ENCODE peak calls at places on chromosome 21, in ten cellular contexts. I is lung, X is epithelial cell of esophagus, E is keratinocyte, P is tibial artery, C is AG04449, J is fibroblast of pulmonary artery, G is suprapubic skin, H is dorsolateral prefrontal cortex, W is endothelial cell. Q is an unnamed sample.

GRCh38 chr21:34213959-34214358 is 140.6 kb downstream of the MRPS6 start:
- DNase-seq in I (no peak), J (no peak), H (no peak), P (no peak), W (no peak), E (no peak), C (no peak), G (no peak), X (no peak), Q (no peak)

GRCh38 chr21:40841524-40842196 is 5.3 kb downstream of the DSCAM start:
- DNase-seq in E (no peak), C (no peak), P (peak), J (no peak), H (peak), I (peak), X (peak), W (peak), G (no peak), Q (no peak)

GRCh38 chr21:32562426-32562825 is 22.9 kb downstream of the TCP10L start:
- DNase-seq in P (peak), X (peak), I (no peak), H (no peak), E (no peak), G (no peak), W (peak), J (peak), C (peak), Q (no peak)

GRCh38 chr21:31140025-31140424 is 101.7 kb upstream of the KRTAP19-8 start:
- DNase-seq in W (no peak), C (no peak), G (no peak), H (no peak), X (no peak), E (no peak), I (no peak), P (no peak), J (no peak), Q (no peak)

GRCh38 chr21:41119901-41120300 is 48.1 kb upstream of the BACE2 start:
- DNase-seq in P (no peak), J (no peak), X (peak), H (no peak), C (no peak), G (no peak), I (no peak), W (no peak), E (no peak), Q (no peak)

GRCh38 chr21:35342440-35342839 is 293.3 kb upstream of the RUNX1 start:
- DNase-seq in J (no peak), G (no peak), I (no peak), C (no peak), E (no peak), W (no peak), P (no peak), H (no peak), X (no peak), Q (no peak)

GRCh38 chr21:23016617-23017016 is 2018.4 kb downstream of the NCAM2 start:
- DNase-seq in E (no peak), W (peak), J (no peak), X (no peak), I (no peak), H (no peak), C (no peak), P (no peak), G (no peak), Q (no peak)

GRCh38 chr21:41370840-41371697 is 9.2 kb downstream of the MX2 start:
- DNase-seq in C (no peak), E (no peak), H (no peak), X (no peak), G (no peak), P (no peak), W (no peak), I (no peak), J (no peak), Q (no peak)

GRCh38 chr21:34199121-34199910 is 125.9 kb downstream of the MRPS6 start:
- DNase-seq in X (no peak), E (no peak), W (no peak), G (no peak), C (no peak), J (no peak), H (no peak), I (no peak), P (no peak), Q (no peak)

GRCh38 chr21:42818328-42818749 is 61.0 kb downstream of the WDR4 start:
- DNase-seq in G (peak), W (peak), I (peak), E (peak), X (peak), C (no peak), H (no peak), P (peak), J (peak), Q (no peak)

GRCh38 chr21:42147386-42148020 is 71.4 kb upstream of the ABCG1 start:
- DNase-seq in I (no peak), W (no peak), P (no peak), X (no peak), H (peak), C (no peak), E (no peak), G (peak), J (no peak), Q (no peak)

GRCh38 chr21:33042812-33043211 is 17.1 kb downstream of the OLIG2 start:
- DNase-seq in X (peak), W (no peak), P (no peak), E (no peak), C (peak), I (no peak), J (peak), G (no peak), H (no peak), Q (no peak)

GRCh38 chr21:41883582-41883981 is 4.4 kb upstream of the PRDM15 start:
- DNase-seq in E (no peak), C (no peak), J (no peak), P (no peak), X (no peak), W (no peak), G (no peak), I (no peak), H (no peak), Q (no peak)

GRCh38 chr21:24658926-24659325 is 948.4 kb downstream of the MRPL39 start:
- DNase-seq in J (no peak), G (no peak), H (no peak), E (no peak), W (no peak), C (no peak), P (no peak), I (no peak), X (no peak), Q (no peak)

GRCh38 chr21:31756787-31757186 is 24.9 kb upstream of the SCAF4 start:
- DNase-seq in E (no peak), P (no peak), W (no peak), G (no peak), C (no peak), X (no peak), I (no peak), H (no peak), J (no peak), Q (no peak)

GRCh38 chr21:27475363-27475955 is 508.6 kb upstream of the ADAMTS5 start:
- DNase-seq in G (no peak), C (no peak), H (no peak), I (no peak), W (no peak), J (no peak), P (no peak), E (no peak), X (peak), Q (no peak)

DNA sequence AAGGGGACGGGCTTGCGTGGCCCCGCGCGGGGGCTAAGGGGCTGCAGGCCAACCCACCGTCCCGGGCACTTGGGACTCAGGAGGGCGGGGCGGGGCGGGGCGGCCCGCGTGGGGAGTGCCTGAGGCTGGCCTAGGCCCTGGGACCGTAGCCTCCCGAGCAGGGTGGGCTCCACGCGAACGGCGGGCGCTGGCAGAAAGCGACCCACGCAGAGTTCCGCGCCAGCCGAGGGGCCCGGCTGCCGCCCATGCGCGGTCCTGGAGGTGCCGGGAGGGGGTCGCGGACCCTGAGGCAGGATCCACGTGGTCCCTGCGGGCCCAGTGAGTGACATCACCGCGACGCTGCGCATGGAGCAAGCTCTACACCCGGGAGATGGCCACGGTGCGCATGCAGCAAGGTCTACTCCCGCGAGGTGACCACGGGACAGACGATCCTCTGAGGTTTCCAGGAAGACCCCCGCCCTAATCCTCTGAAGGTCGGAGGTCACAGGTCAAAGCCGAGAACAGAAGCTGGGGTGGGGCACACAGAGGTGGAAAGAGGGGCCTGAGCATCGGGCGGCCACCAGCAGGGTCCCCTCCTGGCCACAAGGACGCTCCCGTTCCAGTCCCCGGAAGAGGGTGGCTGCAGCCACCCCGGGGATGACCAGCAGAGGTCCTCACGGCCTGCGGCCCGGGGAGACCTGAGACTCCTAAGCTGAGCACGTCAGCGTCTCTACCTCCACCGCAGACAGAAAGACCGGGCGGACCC is 13.5 kb upstream of the SLC19A1 start:
- DNase-seq in J (peak), G (peak), C (no peak), W (peak), E (no peak), H (peak), I (peak), P (peak), X (peak), Q (peak)
- TF ChIP-seq CTCF in J (peak), G (peak), C (peak), W (peak), E (peak), H (no peak), I (peak), P (peak), X (peak), Q (peak)

GRCh38 chr21:39445339-39446269 is at the start of gene LCA5L:
- DNase-seq in J (peak), C (peak), H (peak), X (peak), G (peak), I (peak), P (peak), W (peak), E (peak), Q (peak)
- TF ChIP-seq CTCF in J (peak), C (peak), H (no peak), X (no peak), G (no peak), I (no peak), P (no peak), W (no peak), E (no peak), Q (no peak)

GRCh38 chr21:36932417-36932816 is 34.1 kb downstream of the HLCS start:
- DNase-seq in W (no peak), C (no peak), E (no peak), J (no peak), H (no peak), G (no peak), X (no peak), I (no peak), P (no peak), Q (no peak)

GRCh38 chr21:36928960-36929359 is 37.5 kb downstream of the HLCS start:
- DNase-seq in E (no peak), W (no peak), H (no peak), P (no peak), J (no peak), G (no peak), X (no peak), C (no peak), I (no peak), Q (no peak)

GRCh38 chr21:36927718-36928117 is 38.8 kb downstream of the HLCS start:
- DNase-seq in H (peak), C (peak), W (peak), G (peak), X (peak), E (peak), J (peak), I (peak), P (peak), Q (no peak)

GRCh38 chr21:36926989-36927695 is 39.3 kb downstream of the HLCS start:
- DNase-seq in E (no peak), I (no peak), C (no peak), J (no peak), H (no peak), X (no peak), W (no peak), P (no peak), G (no peak), Q (no peak)

DNA sequence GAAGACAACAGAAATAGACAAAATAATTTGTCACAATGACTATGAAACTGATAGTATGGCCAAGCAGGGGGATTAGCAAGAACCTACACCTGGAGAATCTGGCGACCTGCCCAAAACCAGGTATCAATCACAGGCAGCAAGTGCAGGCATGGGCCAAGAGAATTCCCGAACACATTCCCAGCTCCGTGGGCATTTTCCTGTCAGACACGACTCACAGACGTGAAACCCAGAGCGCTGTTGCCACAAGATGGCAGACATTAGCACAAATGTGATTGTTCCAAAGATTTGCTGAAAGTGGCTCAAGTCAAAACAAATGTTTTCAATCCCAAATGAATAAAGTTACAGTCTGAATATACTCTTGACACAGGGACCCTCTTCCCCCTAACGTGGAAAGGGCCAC is 36.8 kb downstream of the HLCS start:
- DNase-seq in H (peak), E (no peak), X (peak), G (no peak), I (no peak), P (no peak), J (peak), W (no peak), C (no peak), Q (no peak)
- TF ChIP-seq CTCF in H (peak), E (peak), X (peak), G (no peak), I (no peak), P (no peak), J (peak), W (peak), C (no peak), Q (peak)

DNA sequence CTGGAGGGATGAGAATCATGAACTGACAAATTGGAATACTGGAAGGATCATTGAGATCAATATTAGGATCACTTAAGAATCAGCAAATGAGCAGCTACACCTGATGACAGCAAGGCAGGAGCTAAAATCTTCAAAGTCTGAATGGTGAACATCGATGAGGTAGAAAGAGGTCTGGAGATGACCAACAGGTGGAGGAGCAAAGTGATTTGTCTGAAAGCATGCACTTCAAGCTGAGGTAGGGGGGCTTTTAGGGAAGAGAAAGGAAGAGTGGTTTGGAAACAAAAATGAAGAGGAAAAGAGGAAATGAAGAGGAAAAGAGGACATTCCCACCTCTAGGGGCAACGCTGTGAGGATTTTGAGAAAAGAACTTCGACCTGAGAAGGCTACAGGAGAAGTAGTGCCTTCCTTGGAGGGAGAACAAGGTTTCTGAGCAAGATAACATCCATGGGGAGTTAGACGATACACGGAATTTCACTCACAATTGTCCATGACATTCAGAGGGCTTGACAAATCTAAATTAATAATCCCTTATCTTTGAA is 79.0 kb downstream of the APP start:
- DNase-seq in X (no peak), C (no peak), P (no peak), H (no peak), G (no peak), E (no peak), J (no peak), I (no peak), W (no peak), Q (no peak)
- TF ChIP-seq CTCF in X (no peak), C (no peak), P (no peak), H (no peak), G (no peak), E (peak), J (peak), I (no peak), W (no peak), Q (peak)

GRCh38 chr21:28607545-28607944 is 385.1 kb downstream of the LTN1 start:
- DNase-seq in W (no peak), E (no peak), C (no peak), G (no peak), X (no peak), H (no peak), P (no peak), I (no peak), J (no peak), Q (no peak)

GRCh38 chr21:28605138-28605537 is 387.5 kb downstream of the LTN1 start:
- DNase-seq in C (no peak), X (no peak), W (no peak), H (no peak), E (no peak), P (no peak), G (no peak), J (no peak), I (no peak), Q (no peak)

GRCh38 chr21:28608646-28609045 is 384.0 kb downstream of the LTN1 start:
- DNase-seq in E (no peak), P (no peak), H (no peak), G (no peak), C (no peak), X (peak), I (no peak), W (no peak), J (no peak), Q (no peak)
- TF ChIP-seq CTCF in E (no peak), P (no peak), H (no peak), G (no peak), C (no peak), X (no peak), I (no peak), W (no peak), J (no peak), Q (no peak)

GRCh38 chr21:26127073-26127814 is 43.3 kb downstream of the APP start:
- DNase-seq in E (no peak), W (no peak), G (no peak), I (no peak), P (no peak), X (no peak), H (no peak), C (no peak), J (no peak), Q (no peak)

GRCh38 chr21:26130249-26130896 is 40.2 kb downstream of the APP start:
- DNase-seq in H (no peak), G (no peak), C (no peak), E (no peak), I (no peak), W (no peak), P (no peak), J (peak), X (peak), Q (no peak)

GRCh38 chr21:26125433-26126167 is 45.0 kb downstream of the APP start:
- DNase-seq in G (no peak), J (no peak), X (no peak), I (no peak), H (no peak), C (no peak), P (no peak), E (no peak), W (no peak), Q (no peak)

GRCh38 chr21:26126168-26126553 is 44.4 kb downstream of the APP start:
- DNase-seq in X (no peak), W (no peak), J (no peak), H (no peak), P (no peak), G (no peak), C (no peak), E (no peak), I (no peak), Q (no peak)

GRCh38 chr21:26127918-26128317 is 42.7 kb downstream of the APP start:
- DNase-seq in C (no peak), X (peak), G (no peak), J (peak), W (no peak), E (no peak), H (no peak), P (peak), I (no peak), Q (no peak)
- TF ChIP-seq CTCF in C (no peak), X (no peak), G (no peak), J (no peak), W (no peak), E (no peak), H (no peak), P (no peak), I (no peak), Q (no peak)

GRCh38 chr21:19523731-19524130 is 1120.1 kb upstream of the TMPRSS15 start:
- DNase-seq in P (no peak), H (no peak), W (no peak), E (no peak), I (no peak), C (no peak), G (no peak), X (no peak), J (peak), Q (no peak)
- TF ChIP-seq CTCF in P (no peak), H (no peak), W (no peak), E (no peak), I (no peak), C (no peak), G (no peak), X (no peak), J (no peak), Q (no peak)

DNA sequence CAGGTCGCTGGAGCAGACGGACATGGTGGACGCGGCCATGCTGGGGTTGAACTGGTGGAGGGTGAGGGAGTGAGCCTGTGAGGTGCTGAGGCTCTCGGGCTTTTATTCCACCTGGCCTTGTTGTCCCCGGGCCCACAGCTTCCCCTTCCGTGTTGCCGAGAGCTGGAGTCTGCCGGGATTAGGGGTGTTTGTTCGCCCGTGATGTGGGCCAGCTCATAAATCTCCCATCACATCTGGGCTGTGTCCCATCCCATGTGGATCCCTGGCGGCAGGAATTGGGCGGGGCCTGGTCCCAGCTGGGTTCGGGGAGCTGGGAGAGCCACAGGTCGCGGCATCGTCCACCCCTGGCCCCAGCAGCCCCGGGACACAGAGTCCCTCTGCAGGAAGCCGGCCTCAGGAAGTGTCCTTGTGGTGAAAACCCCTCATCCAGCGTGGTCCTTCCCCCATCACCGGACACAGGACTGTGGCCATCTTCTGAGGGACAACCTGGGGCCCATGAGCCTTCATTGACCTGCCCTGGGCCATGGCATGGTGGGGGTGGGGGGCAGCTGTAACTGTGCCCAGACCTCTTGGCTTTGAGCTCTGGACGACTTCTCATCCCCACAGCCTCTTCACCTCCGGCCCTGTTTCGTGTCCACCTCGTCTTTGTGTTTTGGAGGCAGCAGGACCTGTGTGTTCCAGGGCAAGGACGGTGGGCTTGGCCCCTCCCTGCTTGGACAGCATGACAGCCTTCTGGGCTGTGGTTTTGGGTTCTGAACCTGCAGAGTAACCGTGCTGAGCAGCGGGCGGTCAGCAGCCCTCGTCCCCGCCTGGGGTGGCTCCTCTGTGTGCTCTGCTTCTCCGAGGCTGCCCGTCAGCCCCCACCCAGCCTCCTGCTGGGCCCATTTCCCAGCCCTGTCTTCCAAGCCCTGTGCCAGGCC is at the start of gene KRTAP10-6:
- DNase-seq in X (no peak), I (no peak), W (no peak), H (no peak), J (no peak), G (no peak), P (no peak), E (no peak), C (no peak), Q (no peak)
- TF ChIP-seq CTCF in X (no peak), I (no peak), W (no peak), H (no peak), J (no peak), G (no peak), P (no peak), E (no peak), C (no peak), Q (no peak)

GRCh38 chr21:37563641-37564340 is 197.2 kb downstream of the DYRK1A start:
- DNase-seq in J (peak), C (peak), G (peak), H (peak), E (peak), I (peak), P (peak), X (peak), W (peak), Q (no peak)
- TF ChIP-seq CTCF in J (peak), C (peak), G (peak), H (peak), E (no peak), I (peak), P (peak), X (peak), W (no peak), Q (peak)

GRCh38 chr21:17688912-17689874 is 76.5 kb upstream of the BTG3 start:
- DNase-seq in X (peak), I (peak), H (no peak), G (peak), W (no peak), C (no peak), P (no peak), E (peak), J (peak), Q (no peak)
- TF ChIP-seq CTCF in X (peak), I (no peak), H (no peak), G (peak), W (peak), C (no peak), P (no peak), E (peak), J (peak), Q (peak)

Q was measured in epithelial cell of proximal tubule.